ENCODE peak calls at places on chromosomes 3 and 15, in seven cellular contexts. Y is lower lobe of right lung, X is GM13976, M is AG09319, J is tibial artery, B is mammary epithelial cell, A is IMR-90. U is an unnamed sample.

GRCh38 chr3:48478631-48479555 is 25.1 kb downstream of the SHISA5 start:
- DNase-seq in A (no peak), M (no peak), J (peak; percentile 64), X (peak; percentile 45), B (peak; percentile 81), Y (no peak), U (no peak)

GRCh38 chr15:68333775-68334470 is 56.4 kb downstream of the FEM1B start:
- DNase-seq in A (peak; percentile 44), M (no peak), X (no peak), B (no peak), J (peak; percentile 80), Y (peak; percentile 72), U (no peak)

GRCh38 chr15:64855206-64856000 is 13.7 kb downstream of the PLEKHO2 start:
- DNase-seq in Y (no peak), J (no peak), X (no peak), B (peak; percentile 20), A (peak; percentile 65), M (no peak), U (no peak)

GRCh38 chr15:72968531-72968922 is 83.7 kb upstream of the NEO1 start:
- DNase-seq in M (no peak), Y (no peak), B (no peak), J (no peak), A (no peak), X (no peak), U (no peak)

GRCh38 chr3:163745204-163745603 is 1333.1 kb downstream of the SI start:
- DNase-seq in A (no peak), X (no peak), B (no peak), Y (no peak), M (no peak), J (no peak), U (no peak)

GRCh38 chr3:25472747-25473146 is 44.7 kb downstream of the RARB start:
- DNase-seq in M (no peak), A (no peak), X (no peak), B (no peak), Y (no peak), J (no peak), U (no peak)

GRCh38 chr15:67967871-67968423 is 86.2 kb upstream of the PIAS1 start:
- DNase-seq in A (peak; percentile 47), X (peak; percentile 69), Y (peak; percentile 90), B (peak; percentile 27), M (peak; percentile 20), J (peak; percentile 89), U (peak; percentile 62)

GRCh38 chr3:43909149-43909548 is 218.4 kb downstream of the ABHD5 start:
- DNase-seq in B (no peak), M (no peak), X (no peak), A (peak; percentile 1), Y (no peak), J (no peak), U (no peak)

GRCh38 chr15:75646944-75647364 is 758 bp upstream of the SNX33 start:
- DNase-seq in Y (peak; percentile 61), J (no peak), A (no peak), B (peak; percentile 40), X (no peak), M (no peak), U (peak; percentile 57)

GRCh38 chr3:168545591-168545990 is 449.9 kb upstream of the GOLIM4 start:
- DNase-seq in J (no peak), X (no peak), M (no peak), B (no peak), A (peak; percentile 33), Y (no peak), U (no peak)

GRCh38 chr3:134093906-134094305 is 64.2 kb upstream of the SLCO2A1 start:
- DNase-seq in X (no peak), M (no peak), J (no peak), Y (no peak), B (peak; percentile 16), A (peak; percentile 46), U (no peak)

GRCh38 chr15:70503073-70503745 is 260.1 kb downstream of the UACA start:
- DNase-seq in Y (no peak), M (no peak), X (peak; percentile 79), J (no peak), A (no peak), B (no peak), U (no peak)

GRCh38 chr3:4864503-4864902 is 114.7 kb upstream of the BHLHE40 start:
- DNase-seq in Y (no peak), J (no peak), B (peak; percentile 35), A (no peak), X (no peak), M (no peak), U (no peak)

GRCh38 chr3:80688814-80689213 is 921.0 kb upstream of the ROBO1 start:
- DNase-seq in Y (no peak), X (no peak), J (no peak), M (no peak), B (no peak), A (no peak), U (no peak)
- TF ChIP-seq CTCF in Y (no peak), X (no peak), J (no peak), M (peak; percentile 5), B (peak; percentile 42), A (peak; percentile 24), U (peak; percentile 28)

GRCh38 chr3:129507181-129507831 is 21.1 kb upstream of the RHO start:
- DNase-seq in A (no peak), B (no peak), J (no peak), M (no peak), X (no peak), Y (no peak), U (no peak)
- TF ChIP-seq CTCF in A (no peak), B (no peak), J (no peak), M (no peak), X (no peak), Y (no peak), U (no peak)

GRCh38 chr15:41581110-41581509 is 22.1 kb downstream of the TYRO3 start:
- DNase-seq in X (peak; percentile 34), B (peak; percentile 28), A (no peak), J (no peak), Y (no peak), M (no peak), U (no peak)
- TF ChIP-seq CTCF in X (peak; percentile 6), B (peak; percentile 41), A (peak; percentile 32), J (no peak), Y (peak; percentile 14), M (no peak), U (peak; percentile 16)

GRCh38 chr3:38645601-38646000 is 3.9 kb downstream of the SCN5A start:
- DNase-seq in Y (no peak), A (no peak), M (no peak), J (no peak), B (no peak), X (peak; percentile 12), U (no peak)

GRCh38 chr3:38648024-38648658 is 1.3 kb downstream of the SCN5A start:
- DNase-seq in B (no peak), X (peak; percentile 18), Y (no peak), M (no peak), A (no peak), J (peak; percentile 38), U (no peak)

GRCh38 chr3:38647217-38647970 is 2.1 kb downstream of the SCN5A start:
- DNase-seq in J (no peak), X (peak; percentile 10), M (no peak), B (no peak), A (no peak), Y (no peak), U (no peak)

GRCh38 chr3:38646062-38646461 is 3.4 kb downstream of the SCN5A start:
- DNase-seq in B (no peak), X (peak; percentile 6), J (peak; percentile 21), A (no peak), M (no peak), Y (no peak), U (no peak)

GRCh38 chr3:38646630-38647029 is 2.9 kb downstream of the SCN5A start:
- DNase-seq in A (peak; percentile 34), X (peak; percentile 63), M (no peak), J (peak; percentile 29), Y (no peak), B (no peak), U (no peak)
- TF ChIP-seq CTCF in A (peak; percentile 51), X (peak; percentile 49), M (peak; percentile 32), J (no peak), Y (peak; percentile 19), B (peak; percentile 49), U (peak; percentile 45)

DNA sequence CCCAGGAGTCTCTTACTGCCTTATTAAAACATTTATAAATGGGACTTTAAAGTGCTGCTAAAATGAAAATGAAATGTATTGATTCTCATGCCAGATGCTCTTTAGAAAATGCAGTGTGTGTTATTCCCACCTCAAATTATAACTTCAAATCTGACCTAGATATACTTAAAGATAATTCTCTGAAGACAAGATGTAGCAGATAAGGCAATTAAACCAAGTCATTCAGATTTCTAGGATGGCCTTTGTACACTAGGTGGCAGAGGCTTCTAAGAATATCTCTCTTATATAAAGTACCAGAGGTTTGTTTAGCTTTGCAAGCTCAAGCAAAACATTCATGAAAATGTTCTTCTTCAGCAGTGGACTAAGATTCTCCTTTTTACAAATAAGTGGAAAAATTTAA is 26.9 kb upstream of the GOLGA8B start:
- DNase-seq in Y (no peak), A (peak; percentile 38), B (peak; percentile 5), X (no peak), J (no peak), M (no peak), U (no peak)
- TF ChIP-seq CTCF in Y (peak; percentile 20), A (peak; percentile 48), B (peak; percentile 41), X (peak; percentile 26), J (no peak), M (peak; percentile 24), U (no peak)